ENCODE peak calls at places on chromosomes 16 and 17, in seven cellular contexts. R, M, O, B, L, Y and V are unnamed samples.

GRCh38 chr17:38357488-38358123 is 6.0 kb downstream of the SOCS7 start:
- DNase-seq in R (no peak), Y (no peak), L (no peak), O (no peak), M (no peak), B (peak), V (peak)

GRCh38 chr17:70256751-70257150 is 87.4 kb downstream of the KCNJ2 start:
- DNase-seq in O (no peak), Y (no peak), M (no peak), R (no peak), L (no peak), B (peak), V (no peak)

GRCh38 chr16:25838724-25839186 is 147.0 kb downstream of the HS3ST4 start:
- DNase-seq in L (no peak), O (peak), M (peak), B (peak), Y (peak), R (no peak), V (no peak)

GRCh38 chr16:47971225-47971624 is 184.6 kb downstream of the ABCC12 start:
- DNase-seq in Y (no peak), L (no peak), M (no peak), O (no peak), R (no peak), B (no peak), V (no peak)

GRCh38 chr16:85995591-85996461 is 96.9 kb downstream of the IRF8 start:
- DNase-seq in Y (no peak), M (peak), B (no peak), O (no peak), R (peak), L (no peak), V (peak)

GRCh38 chr17:45110676-45111611 is 21.4 kb downstream of the PLCD3 start:
- DNase-seq in B (no peak), R (no peak), M (no peak), O (no peak), L (no peak), Y (no peak), V (peak)

GRCh38 chr17:41967141-41967920 is 736 bp downstream of the CNP start:
- DNase-seq in B (no peak), M (no peak), Y (no peak), O (no peak), R (no peak), L (peak), V (peak)

GRCh38 chr17:288802-289356 is 63.7 kb downstream of the RPH3AL start:
- DNase-seq in L (no peak), Y (no peak), R (no peak), O (no peak), M (no peak), B (no peak), V (peak)

GRCh38 chr17:45092932-45093430 is 31.9 kb downstream of the NMT1 start:
- DNase-seq in B (peak), M (no peak), L (no peak), Y (no peak), R (peak), O (no peak), V (peak)

GRCh38 chr16:49620158-49620867 is 235.6 kb downstream of the ZNF423 start:
- DNase-seq in B (peak), M (no peak), R (peak), L (peak), O (no peak), Y (no peak), V (peak)

GRCh38 chr16:82864332-82865040 is 237.7 kb downstream of the CDH13 start:
- DNase-seq in L (no peak), R (no peak), O (no peak), Y (no peak), B (no peak), M (no peak), V (no peak)

GRCh38 chr17:65057520-65058075 is 1.1 kb upstream of the GNA13 start:
- DNase-seq in B (no peak), L (peak), M (no peak), Y (no peak), O (no peak), R (peak), V (peak)

GRCh38 chr16:85928411-85928820 is 29.5 kb downstream of the IRF8 start:
- DNase-seq in B (no peak), L (no peak), O (no peak), M (no peak), Y (no peak), R (no peak), V (peak)

GRCh38 chr17:70022175-70022574 is 52.9 kb upstream of the KCNJ16 start:
- DNase-seq in Y (no peak), M (no peak), L (no peak), R (no peak), B (peak), O (no peak), V (no peak)

GRCh38 chr16:83971165-83972130 is 3.4 kb downstream of the NECAB2 start:
- DNase-seq in B (no peak), L (no peak), R (no peak), Y (no peak), O (no peak), M (no peak), V (no peak)
- TF ChIP-seq POLR2AphosphoS5 in B (no peak), L (no peak), R (no peak), Y (no peak), O (no peak), M (no peak), V (no peak)

GRCh38 chr17:63571632-63572310 is 21.5 kb downstream of the DCAF7 start:
- DNase-seq in L (no peak), O (no peak), R (no peak), B (peak), Y (no peak), M (no peak), V (no peak)
- TF ChIP-seq POLR2AphosphoS5 in L (no peak), O (no peak), R (no peak), B (no peak), Y (no peak), M (no peak), V (no peak)

GRCh38 chr17:49730078-49730786 is 22.5 kb upstream of the SLC35B1 start:
- DNase-seq in B (peak), O (no peak), R (peak), L (no peak), M (no peak), Y (no peak), V (peak)
- TF ChIP-seq POLR2AphosphoS5 in B (no peak), O (no peak), R (peak), L (no peak), M (no peak), Y (no peak), V (peak)

GRCh38 chr16:88686439-88687253 is at the start of gene SNAI3:
- DNase-seq in B (peak), M (no peak), L (peak), Y (peak), R (peak), O (peak), V (no peak)
- TF ChIP-seq POLR2AphosphoS5 in B (no peak), M (no peak), L (peak), Y (peak), R (no peak), O (no peak), V (no peak)

DNA sequence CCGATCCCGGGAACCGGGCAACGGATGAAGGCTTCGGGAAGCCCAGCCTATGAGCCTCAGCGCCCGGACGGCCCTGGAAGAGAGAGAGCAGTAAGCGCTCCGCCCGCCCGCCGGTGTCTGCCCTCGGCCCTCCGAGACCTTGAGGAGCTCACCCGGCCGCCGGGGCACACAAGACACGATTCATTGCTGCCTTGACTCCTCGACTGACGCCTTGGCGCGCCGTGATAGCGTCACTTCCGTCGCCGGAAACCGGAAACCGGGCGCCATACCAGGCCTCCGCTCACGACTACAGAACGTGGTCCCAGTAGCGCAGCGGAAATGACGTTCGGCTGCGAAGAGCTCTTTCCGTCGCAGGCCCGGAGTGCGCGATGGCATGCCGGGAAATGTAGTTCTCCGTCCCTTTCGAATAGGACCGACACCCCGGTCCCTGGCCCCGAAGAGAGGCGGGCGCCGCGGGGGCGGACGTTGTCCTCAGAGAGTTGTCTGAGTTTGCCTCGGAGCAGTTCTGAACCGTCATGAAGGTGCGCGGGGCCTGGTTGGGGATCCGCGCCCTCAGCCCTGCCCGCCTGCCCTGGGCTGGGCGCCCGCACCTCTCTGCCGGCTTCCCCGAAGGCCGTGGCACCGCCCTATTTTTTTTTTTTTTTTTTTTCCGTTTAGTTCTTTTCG is at the start of gene UQCC4:
- DNase-seq in O (peak), L (peak), B (peak), Y (peak), M (peak), R (peak), V (peak)
- TF ChIP-seq POLR2AphosphoS5 in O (peak), L (peak), B (peak), Y (peak), M (peak), R (peak), V (peak)

GRCh38 chr17:76527430-76528111 is 9.9 kb downstream of the CYGB start:
- DNase-seq in O (no peak), M (no peak), L (peak), R (peak), Y (no peak), B (peak), V (peak)
- TF ChIP-seq POLR2AphosphoS5 in O (no peak), M (no peak), L (peak), R (peak), Y (no peak), B (peak), V (peak)

GRCh38 chr17:76492250-76492988 is 8.8 kb downstream of the RHBDF2 start:
- DNase-seq in O (no peak), B (no peak), Y (peak), L (peak), M (peak), R (no peak), V (no peak)
- TF ChIP-seq POLR2AphosphoS5 in O (no peak), B (no peak), Y (no peak), L (no peak), M (no peak), R (no peak), V (no peak)

DNA sequence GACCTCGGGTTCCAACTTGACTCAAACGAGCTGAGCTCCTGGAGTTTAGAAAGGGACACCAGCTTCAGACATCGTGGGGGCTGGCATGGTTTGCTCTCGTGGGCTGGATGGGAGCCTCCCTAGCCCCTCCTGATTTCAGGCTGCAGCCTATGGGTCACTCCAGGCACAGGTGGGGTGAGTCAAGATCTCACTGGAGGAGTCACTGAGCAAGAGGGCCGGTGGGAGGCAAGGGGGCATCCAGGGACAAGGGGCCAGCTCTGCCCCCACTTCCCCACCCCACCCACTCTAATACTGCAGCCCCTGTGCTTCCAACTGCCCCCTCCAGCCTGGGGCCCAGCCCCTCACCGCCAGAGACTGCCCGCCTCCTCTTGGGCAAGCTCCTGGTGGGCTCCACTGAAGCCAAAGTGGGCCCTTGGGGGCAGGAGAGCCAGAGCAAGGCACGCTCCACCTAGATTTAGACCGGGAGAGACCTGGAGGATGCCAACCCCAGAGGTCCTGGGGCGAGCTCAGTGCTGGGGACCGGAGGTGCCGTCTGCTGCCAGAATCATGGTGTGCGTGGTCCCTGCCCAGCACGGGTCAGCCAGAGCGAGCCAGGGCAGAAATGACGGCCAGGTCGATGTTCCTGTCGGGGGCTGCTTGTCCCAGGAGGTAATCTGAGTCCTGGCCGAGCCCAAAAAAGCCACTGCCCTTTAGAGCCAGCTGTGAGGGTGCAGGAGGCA is 6.4 kb downstream of the SLC16A3 start:
- DNase-seq in R (no peak), M (no peak), L (peak), B (no peak), Y (no peak), O (no peak), V (peak)
- TF ChIP-seq POLR2AphosphoS5 in R (no peak), M (peak), L (peak), B (no peak), Y (no peak), O (no peak), V (no peak)

GRCh38 chr16:6573577-6573976 is 759.1 kb upstream of the RBFOX1 start:
- DNase-seq in L (no peak), R (no peak), O (peak), B (no peak), M (no peak), Y (no peak), V (no peak)

GRCh38 chr16:6576646-6577045 is 756.0 kb upstream of the RBFOX1 start:
- DNase-seq in O (no peak), M (no peak), B (no peak), R (no peak), Y (no peak), L (no peak), V (no peak)

GRCh38 chr16:6570520-6570919 is 762.1 kb upstream of the RBFOX1 start:
- DNase-seq in O (no peak), Y (no peak), L (no peak), B (no peak), R (no peak), M (no peak), V (no peak)

GRCh38 chr16:6574146-6574545 is 758.5 kb upstream of the RBFOX1 start:
- DNase-seq in L (no peak), O (no peak), R (no peak), B (no peak), M (no peak), Y (no peak), V (no peak)

DNA sequence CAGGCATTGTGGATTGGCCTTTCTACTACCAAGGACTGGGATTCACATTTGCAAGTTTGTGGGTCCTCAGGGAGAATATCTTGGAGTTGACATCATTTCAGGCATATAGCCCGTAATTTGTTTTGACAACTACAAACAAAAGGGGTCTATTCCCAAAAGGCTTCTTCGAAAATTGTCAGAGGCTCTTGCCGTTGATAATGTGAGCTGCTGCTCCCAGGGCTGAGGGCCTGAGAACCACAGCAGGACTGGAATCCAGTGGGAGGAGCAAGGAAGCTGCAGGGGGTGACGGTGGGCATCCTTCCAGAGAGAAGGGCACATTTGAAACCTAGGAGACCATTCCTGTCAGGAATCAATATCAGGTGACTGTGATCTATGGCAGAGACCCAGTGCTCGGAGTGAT is 761.6 kb upstream of the RBFOX1 start:
- DNase-seq in Y (no peak), M (no peak), O (no peak), R (no peak), B (no peak), L (no peak), V (no peak)
- TF ChIP-seq POLR2AphosphoS5 in Y (no peak), M (no peak), O (no peak), R (no peak), B (no peak), L (no peak), V (no peak)

GRCh38 chr16:3655791-3656490 is 1.4 kb downstream of the DNASE1 start:
- DNase-seq in Y (no peak), B (no peak), L (peak), O (no peak), R (no peak), M (no peak), V (peak)

GRCh38 chr16:3655030-3655790 is 719 bp downstream of the DNASE1 start:
- DNase-seq in M (no peak), L (peak), R (no peak), B (no peak), O (no peak), Y (no peak), V (peak)

GRCh38 chr16:3652373-3653037 is 2.0 kb upstream of the DNASE1 start:
- DNase-seq in L (peak), Y (no peak), B (no peak), M (no peak), O (no peak), R (peak), V (peak)

GRCh38 chr16:3656491-3657468 is 2.3 kb downstream of the DNASE1 start:
- DNase-seq in L (peak), O (no peak), B (no peak), M (no peak), Y (no peak), R (no peak), V (peak)

DNA sequence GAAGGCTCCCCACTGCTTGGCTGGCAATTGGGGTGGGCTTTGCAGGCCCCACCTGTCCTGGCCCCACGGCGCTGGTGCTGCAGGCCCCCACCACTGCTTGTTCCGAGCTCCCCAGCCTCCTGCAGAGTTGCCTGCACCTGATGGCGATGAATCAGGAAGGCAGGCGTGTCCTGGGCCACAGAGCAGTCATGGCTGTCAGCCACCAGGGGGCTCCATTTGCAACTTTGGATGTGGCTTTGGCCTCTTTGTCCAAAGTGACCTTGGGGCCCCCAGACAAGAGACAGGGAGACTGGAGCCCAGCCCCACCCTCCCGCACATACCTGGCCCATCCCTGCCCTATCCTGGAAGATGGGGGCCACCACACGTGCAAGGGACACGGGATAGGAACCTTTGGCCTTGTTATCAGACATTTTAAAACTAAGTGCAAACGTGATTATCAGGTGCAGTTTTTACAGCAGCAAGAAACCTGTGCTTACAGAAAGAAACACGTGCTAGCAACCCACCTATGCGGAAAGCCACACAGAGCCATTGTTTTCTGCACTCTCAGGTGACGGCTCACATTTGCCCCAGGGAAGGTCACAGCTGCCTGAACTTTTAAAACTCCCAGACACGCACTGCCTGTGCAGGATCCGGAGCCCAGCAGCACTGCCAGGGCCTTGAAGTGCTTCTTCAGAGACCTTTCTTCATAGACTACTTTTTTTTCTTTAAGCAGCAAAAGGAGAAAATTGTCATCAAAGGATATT is at the start of gene DNASE1:
- DNase-seq in O (peak), R (peak), L (peak), Y (peak), M (peak), B (peak), V (peak)
- TF ChIP-seq POLR2AphosphoS5 in O (no peak), R (peak), L (peak), Y (no peak), M (no peak), B (no peak), V (no peak)